ENCODE peak calls at places on chromosomes 16 and 17, in ten cellular contexts. One of them, this sample, is unnamed.

GRCh38 chr16:48949636-48950035 is 332.0 kb downstream of the CBLN1 start:
- DNase-seq in uterus: peak
- DNase-seq in midbrain: no peak
- DNase-seq in non-pigmented ciliary epithelial cell: no peak
- DNase-seq in Peyer's patch: no peak
- DNase-seq in right cardiac atrium: no peak
- DNase-seq in stimulated activated CD8-positive, alpha-beta memory T cell treated with anti-CD3 and anti-CD28 coated beads, Interleukin-15, amount 100 ng/mL, for 48 hours: no peak
- DNase-seq in substantia nigra: no peak
- DNase-seq in T-helper 2 cell treated with Interferon-gamma antibody and Interleukin-4, amounts not matched to agents 5 μg/mL and 100 μg/mL, for 36 hours: no peak
- DNase-seq in CD8-positive, alpha-beta memory T cell: no peak
- DNase-seq in this sample: no peak

GRCh38 chr17:51913491-51913890 is 245.0 kb downstream of the CA10 start:
- DNase-seq in stimulated activated CD8-positive, alpha-beta memory T cell treated with anti-CD3 and anti-CD28 coated beads, Interleukin-15, amount 100 ng/mL, for 48 hours: no peak
- DNase-seq in uterus: no peak
- DNase-seq in midbrain: no peak
- DNase-seq in non-pigmented ciliary epithelial cell: no peak
- DNase-seq in right cardiac atrium: no peak
- DNase-seq in substantia nigra: no peak
- DNase-seq in Peyer's patch: no peak
- DNase-seq in CD8-positive, alpha-beta memory T cell: no peak
- DNase-seq in T-helper 2 cell treated with Interferon-gamma antibody and Interleukin-4, amounts not matched to agents 5 μg/mL and 100 μg/mL, for 36 hours: no peak
- DNase-seq in this sample: no peak

GRCh38 chr17:79053251-79053925 is 21.2 kb upstream of the ENGASE start:
- DNase-seq in non-pigmented ciliary epithelial cell: no peak
- DNase-seq in Peyer's patch: peak
- DNase-seq in midbrain: no peak
- DNase-seq in stimulated activated CD8-positive, alpha-beta memory T cell treated with anti-CD3 and anti-CD28 coated beads, Interleukin-15, amount 100 ng/mL, for 48 hours: no peak
- DNase-seq in uterus: no peak
- DNase-seq in T-helper 2 cell treated with Interferon-gamma antibody and Interleukin-4, amounts not matched to agents 5 μg/mL and 100 μg/mL, for 36 hours: no peak
- DNase-seq in CD8-positive, alpha-beta memory T cell: no peak
- DNase-seq in right cardiac atrium: peak
- DNase-seq in substantia nigra: no peak
- DNase-seq in this sample: no peak

GRCh38 chr17:42484304-42484703 is 25.6 kb downstream of the ATP6V0A1 start:
- DNase-seq in substantia nigra: no peak
- DNase-seq in stimulated activated CD8-positive, alpha-beta memory T cell treated with anti-CD3 and anti-CD28 coated beads, Interleukin-15, amount 100 ng/mL, for 48 hours: peak
- DNase-seq in right cardiac atrium: no peak
- DNase-seq in non-pigmented ciliary epithelial cell: no peak
- DNase-seq in T-helper 2 cell treated with Interferon-gamma antibody and Interleukin-4, amounts not matched to agents 5 μg/mL and 100 μg/mL, for 36 hours: peak
- DNase-seq in midbrain: no peak
- DNase-seq in Peyer's patch: peak
- DNase-seq in uterus: no peak
- DNase-seq in CD8-positive, alpha-beta memory T cell: peak
- DNase-seq in this sample: no peak

GRCh38 chr17:82234211-82235055 is 5.6 kb downstream of the SLC16A3 start:
- DNase-seq in uterus: no peak
- DNase-seq in T-helper 2 cell treated with Interferon-gamma antibody and Interleukin-4, amounts not matched to agents 5 μg/mL and 100 μg/mL, for 36 hours: no peak
- DNase-seq in CD8-positive, alpha-beta memory T cell: no peak
- DNase-seq in substantia nigra: no peak
- DNase-seq in stimulated activated CD8-positive, alpha-beta memory T cell treated with anti-CD3 and anti-CD28 coated beads, Interleukin-15, amount 100 ng/mL, for 48 hours: no peak
- DNase-seq in right cardiac atrium: peak
- DNase-seq in Peyer's patch: no peak
- DNase-seq in midbrain: no peak
- DNase-seq in non-pigmented ciliary epithelial cell: no peak
- DNase-seq in this sample: no peak

GRCh38 chr16:53945996-53946395 is 242.0 kb downstream of the FTO start:
- DNase-seq in CD8-positive, alpha-beta memory T cell: no peak
- DNase-seq in right cardiac atrium: no peak
- DNase-seq in non-pigmented ciliary epithelial cell: peak
- DNase-seq in T-helper 2 cell treated with Interferon-gamma antibody and Interleukin-4, amounts not matched to agents 5 μg/mL and 100 μg/mL, for 36 hours: no peak
- DNase-seq in midbrain: peak
- DNase-seq in Peyer's patch: no peak
- DNase-seq in substantia nigra: no peak
- DNase-seq in uterus: no peak
- DNase-seq in stimulated activated CD8-positive, alpha-beta memory T cell treated with anti-CD3 and anti-CD28 coated beads, Interleukin-15, amount 100 ng/mL, for 48 hours: no peak
- DNase-seq in this sample: no peak

GRCh38 chr16:30896890-30897730 is 696 bp downstream of the CTF1 start:
- DNase-seq in CD8-positive, alpha-beta memory T cell: peak
- DNase-seq in substantia nigra: peak
- DNase-seq in midbrain: peak
- DNase-seq in uterus: peak
- DNase-seq in T-helper 2 cell treated with Interferon-gamma antibody and Interleukin-4, amounts not matched to agents 5 μg/mL and 100 μg/mL, for 36 hours: peak
- DNase-seq in non-pigmented ciliary epithelial cell: no peak
- DNase-seq in right cardiac atrium: peak
- DNase-seq in Peyer's patch: peak
- DNase-seq in stimulated activated CD8-positive, alpha-beta memory T cell treated with anti-CD3 and anti-CD28 coated beads, Interleukin-15, amount 100 ng/mL, for 48 hours: peak
- DNase-seq in this sample: peak

GRCh38 chr17:41802961-41803682 is 8.6 kb downstream of the P3H4 start:
- DNase-seq in T-helper 2 cell treated with Interferon-gamma antibody and Interleukin-4, amounts not matched to agents 5 μg/mL and 100 μg/mL, for 36 hours: no peak
- DNase-seq in right cardiac atrium: no peak
- DNase-seq in stimulated activated CD8-positive, alpha-beta memory T cell treated with anti-CD3 and anti-CD28 coated beads, Interleukin-15, amount 100 ng/mL, for 48 hours: no peak
- DNase-seq in Peyer's patch: no peak
- DNase-seq in non-pigmented ciliary epithelial cell: no peak
- DNase-seq in midbrain: no peak
- DNase-seq in substantia nigra: no peak
- DNase-seq in CD8-positive, alpha-beta memory T cell: no peak
- DNase-seq in uterus: no peak
- DNase-seq in this sample: no peak

GRCh38 chr16:68496689-68497088 is 42.4 kb upstream of the ZFP90 start:
- DNase-seq in CD8-positive, alpha-beta memory T cell: no peak
- DNase-seq in substantia nigra: no peak
- DNase-seq in Peyer's patch: no peak
- DNase-seq in midbrain: no peak
- DNase-seq in stimulated activated CD8-positive, alpha-beta memory T cell treated with anti-CD3 and anti-CD28 coated beads, Interleukin-15, amount 100 ng/mL, for 48 hours: no peak
- DNase-seq in right cardiac atrium: no peak
- DNase-seq in non-pigmented ciliary epithelial cell: no peak
- DNase-seq in T-helper 2 cell treated with Interferon-gamma antibody and Interleukin-4, amounts not matched to agents 5 μg/mL and 100 μg/mL, for 36 hours: no peak
- DNase-seq in uterus: no peak
- DNase-seq in this sample: no peak

GRCh38 chr16:85157813-85158701 is 45.8 kb upstream of the CIBAR2 start:
- DNase-seq in CD8-positive, alpha-beta memory T cell: no peak
- DNase-seq in uterus: no peak
- DNase-seq in stimulated activated CD8-positive, alpha-beta memory T cell treated with anti-CD3 and anti-CD28 coated beads, Interleukin-15, amount 100 ng/mL, for 48 hours: no peak
- DNase-seq in Peyer's patch: no peak
- DNase-seq in non-pigmented ciliary epithelial cell: no peak
- DNase-seq in right cardiac atrium: peak
- DNase-seq in T-helper 2 cell treated with Interferon-gamma antibody and Interleukin-4, amounts not matched to agents 5 μg/mL and 100 μg/mL, for 36 hours: no peak
- DNase-seq in midbrain: no peak
- DNase-seq in substantia nigra: no peak
- DNase-seq in this sample: no peak

GRCh38 chr17:64306850-64307463 is 43.9 kb upstream of the TEX2 start:
- DNase-seq in uterus: peak
- DNase-seq in right cardiac atrium: peak
- DNase-seq in CD8-positive, alpha-beta memory T cell: peak
- DNase-seq in stimulated activated CD8-positive, alpha-beta memory T cell treated with anti-CD3 and anti-CD28 coated beads, Interleukin-15, amount 100 ng/mL, for 48 hours: peak
- DNase-seq in non-pigmented ciliary epithelial cell: peak
- DNase-seq in midbrain: peak
- DNase-seq in Peyer's patch: peak
- DNase-seq in T-helper 2 cell treated with Interferon-gamma antibody and Interleukin-4, amounts not matched to agents 5 μg/mL and 100 μg/mL, for 36 hours: peak
- DNase-seq in substantia nigra: peak
- DNase-seq in this sample: no peak

GRCh38 chr17:15973834-15974233 is 25.7 kb downstream of the ZSWIM7 start:
- DNase-seq in uterus: no peak
- DNase-seq in right cardiac atrium: no peak
- DNase-seq in substantia nigra: no peak
- DNase-seq in non-pigmented ciliary epithelial cell: no peak
- DNase-seq in stimulated activated CD8-positive, alpha-beta memory T cell treated with anti-CD3 and anti-CD28 coated beads, Interleukin-15, amount 100 ng/mL, for 48 hours: no peak
- DNase-seq in T-helper 2 cell treated with Interferon-gamma antibody and Interleukin-4, amounts not matched to agents 5 μg/mL and 100 μg/mL, for 36 hours: no peak
- DNase-seq in CD8-positive, alpha-beta memory T cell: no peak
- DNase-seq in Peyer's patch: no peak
- DNase-seq in midbrain: no peak
- DNase-seq in this sample: no peak

GRCh38 chr17:77332981-77333685 is 192.4 kb downstream of the SEC14L1 start:
- DNase-seq in CD8-positive, alpha-beta memory T cell: no peak
- DNase-seq in substantia nigra: no peak
- DNase-seq in stimulated activated CD8-positive, alpha-beta memory T cell treated with anti-CD3 and anti-CD28 coated beads, Interleukin-15, amount 100 ng/mL, for 48 hours: no peak
- DNase-seq in T-helper 2 cell treated with Interferon-gamma antibody and Interleukin-4, amounts not matched to agents 5 μg/mL and 100 μg/mL, for 36 hours: peak
- DNase-seq in right cardiac atrium: no peak
- DNase-seq in Peyer's patch: no peak
- DNase-seq in midbrain: no peak
- DNase-seq in non-pigmented ciliary epithelial cell: no peak
- DNase-seq in uterus: no peak
- DNase-seq in this sample: peak

GRCh38 chr17:48840441-48840840 is 9.6 kb downstream of the CALCOCO2 start:
- DNase-seq in T-helper 2 cell treated with Interferon-gamma antibody and Interleukin-4, amounts not matched to agents 5 μg/mL and 100 μg/mL, for 36 hours: no peak
- DNase-seq in Peyer's patch: no peak
- DNase-seq in non-pigmented ciliary epithelial cell: no peak
- DNase-seq in midbrain: no peak
- DNase-seq in uterus: no peak
- DNase-seq in CD8-positive, alpha-beta memory T cell: no peak
- DNase-seq in substantia nigra: no peak
- DNase-seq in stimulated activated CD8-positive, alpha-beta memory T cell treated with anti-CD3 and anti-CD28 coated beads, Interleukin-15, amount 100 ng/mL, for 48 hours: no peak
- DNase-seq in right cardiac atrium: no peak
- DNase-seq in this sample: no peak

GRCh38 chr17:79814624-79814965 is 17.7 kb upstream of the CBX8 start:
- DNase-seq in uterus: no peak
- DNase-seq in T-helper 2 cell treated with Interferon-gamma antibody and Interleukin-4, amounts not matched to agents 5 μg/mL and 100 μg/mL, for 36 hours: no peak
- DNase-seq in Peyer's patch: no peak
- DNase-seq in stimulated activated CD8-positive, alpha-beta memory T cell treated with anti-CD3 and anti-CD28 coated beads, Interleukin-15, amount 100 ng/mL, for 48 hours: no peak
- DNase-seq in CD8-positive, alpha-beta memory T cell: no peak
- DNase-seq in midbrain: no peak
- DNase-seq in substantia nigra: no peak
- DNase-seq in right cardiac atrium: no peak
- DNase-seq in non-pigmented ciliary epithelial cell: no peak
- DNase-seq in this sample: no peak

GRCh38 chr16:56990407-56991286 is 1.3 kb downstream of the NLRC5 start:
- DNase-seq in midbrain: no peak
- DNase-seq in uterus: no peak
- DNase-seq in T-helper 2 cell treated with Interferon-gamma antibody and Interleukin-4, amounts not matched to agents 5 μg/mL and 100 μg/mL, for 36 hours: no peak
- DNase-seq in stimulated activated CD8-positive, alpha-beta memory T cell treated with anti-CD3 and anti-CD28 coated beads, Interleukin-15, amount 100 ng/mL, for 48 hours: no peak
- DNase-seq in substantia nigra: no peak
- DNase-seq in CD8-positive, alpha-beta memory T cell: no peak
- DNase-seq in right cardiac atrium: no peak
- DNase-seq in non-pigmented ciliary epithelial cell: no peak
- DNase-seq in Peyer's patch: no peak
- DNase-seq in this sample: no peak

GRCh38 chr17:73189417-73190099 is 3.3 kb upstream of the COG1 start:
- DNase-seq in CD8-positive, alpha-beta memory T cell: no peak
- DNase-seq in stimulated activated CD8-positive, alpha-beta memory T cell treated with anti-CD3 and anti-CD28 coated beads, Interleukin-15, amount 100 ng/mL, for 48 hours: no peak
- DNase-seq in Peyer's patch: no peak
- DNase-seq in midbrain: peak
- DNase-seq in uterus: no peak
- DNase-seq in non-pigmented ciliary epithelial cell: peak
- DNase-seq in substantia nigra: peak
- DNase-seq in T-helper 2 cell treated with Interferon-gamma antibody and Interleukin-4, amounts not matched to agents 5 μg/mL and 100 μg/mL, for 36 hours: no peak
- DNase-seq in right cardiac atrium: no peak
- DNase-seq in this sample: peak

GRCh38 chr17:48612854-48613691 is 2.0 kb downstream of the HOXB8 start:
- DNase-seq in uterus: no peak
- DNase-seq in CD8-positive, alpha-beta memory T cell: peak
- DNase-seq in Peyer's patch: peak
- DNase-seq in T-helper 2 cell treated with Interferon-gamma antibody and Interleukin-4, amounts not matched to agents 5 μg/mL and 100 μg/mL, for 36 hours: no peak
- DNase-seq in right cardiac atrium: no peak
- DNase-seq in midbrain: no peak
- DNase-seq in substantia nigra: no peak
- DNase-seq in non-pigmented ciliary epithelial cell: no peak
- DNase-seq in stimulated activated CD8-positive, alpha-beta memory T cell treated with anti-CD3 and anti-CD28 coated beads, Interleukin-15, amount 100 ng/mL, for 48 hours: no peak
- DNase-seq in this sample: no peak

GRCh38 chr16:81220369-81220768 is 18.1 kb upstream of the BCO1 start:
- DNase-seq in T-helper 2 cell treated with Interferon-gamma antibody and Interleukin-4, amounts not matched to agents 5 μg/mL and 100 μg/mL, for 36 hours: no peak
- DNase-seq in CD8-positive, alpha-beta memory T cell: no peak
- DNase-seq in substantia nigra: no peak
- DNase-seq in midbrain: no peak
- DNase-seq in non-pigmented ciliary epithelial cell: no peak
- DNase-seq in uterus: no peak
- DNase-seq in right cardiac atrium: no peak
- DNase-seq in Peyer's patch: no peak
- DNase-seq in stimulated activated CD8-positive, alpha-beta memory T cell treated with anti-CD3 and anti-CD28 coated beads, Interleukin-15, amount 100 ng/mL, for 48 hours: no peak
- DNase-seq in this sample: no peak